ENCODE peak calls at places on chromosomes 1 and 21, in five cellular contexts. U, O, V, T and A are unnamed samples.

GRCh38 chr21:31255846-31256395 is 88.1 kb downstream of the TIAM1 start:
- DNase-seq in O (no peak), T (no peak), U (no peak), V (no peak), A (no peak)

GRCh38 chr1:31718519-31718918 is 14.7 kb upstream of the COL16A1 start:
- DNase-seq in U (no peak), T (no peak), O (no peak), V (no peak), A (no peak)

GRCh38 chr1:9653195-9653782 is 1.8 kb downstream of the PIK3CD start:
- DNase-seq in U (no peak), O (no peak), T (peak), V (no peak), A (no peak)

GRCh38 chr1:70487910-70488665 is 77.0 kb downstream of the CTH start:
- DNase-seq in U (no peak), T (no peak), O (no peak), V (peak), A (peak)

GRCh38 chr1:66533804-66534745 is at the start of gene SGIP1:
- DNase-seq in U (peak), T (no peak), V (peak), O (peak), A (peak)

GRCh38 chr21:31974454-31974985 is 101.7 kb downstream of the HUNK start:
- DNase-seq in V (no peak), U (no peak), T (no peak), O (no peak), A (no peak)

GRCh38 chr1:71465093-71465492 is 384.3 kb upstream of the ZRANB2 start:
- DNase-seq in U (no peak), T (no peak), V (no peak), O (no peak), A (no peak)

GRCh38 chr21:46067505-46068201 is 30.3 kb upstream of the COL6A2 start:
- DNase-seq in T (no peak), O (no peak), V (no peak), U (peak), A (no peak)

GRCh38 chr21:29462475-29462874 is 163.8 kb downstream of the BACH1 start:
- DNase-seq in U (no peak), V (no peak), T (no peak), O (no peak), A (no peak)

GRCh38 chr1:181021811-181022434 is 747 bp downstream of the STX6 start:
- DNase-seq in T (peak), V (peak), O (peak), U (peak), A (peak)

GRCh38 chr1:32878183-32878582 is 7.5 kb upstream of the FNDC5 start:
- DNase-seq in O (peak), T (no peak), V (peak), U (no peak), A (peak)

GRCh38 chr21:25640671-25641292 is 1.7 kb downstream of the JAM2 start:
- DNase-seq in U (no peak), T (no peak), V (no peak), O (no peak), A (no peak)

GRCh38 chr1:21608813-21609212 is 60.3 kb downstream of the RAP1GAP start:
- DNase-seq in U (no peak), O (no peak), V (no peak), T (no peak), A (no peak)

GRCh38 chr1:210624722-210625121 is 296.0 kb downstream of the HHAT start:
- DNase-seq in T (no peak), U (peak), V (no peak), O (peak), A (no peak)

GRCh38 chr1:1011388-1011949 is 1.8 kb upstream of the ISG15 start:
- DNase-seq in U (no peak), T (no peak), V (no peak), O (no peak), A (no peak)

GRCh38 chr1:206465951-206466350 is 4.3 kb upstream of the IKBKE start:
- DNase-seq in T (no peak), U (no peak), V (no peak), O (no peak), A (no peak)